ENCODE peak calls at places on chromosomes 2 and 18, in seven cellular contexts. B, M, F, Q, J, K and V are unnamed samples.

GRCh38 chr2:183428881-183429280 is 304.6 kb downstream of the NUP35 start:
- DNase-seq in B (no peak), M (no peak), F (no peak), Q (no peak), J (no peak), K (no peak), V (no peak)

GRCh38 chr2:43455735-43456642 is 139.8 kb downstream of the THADA start:
- DNase-seq in B (no peak), M (no peak), F (peak; percentile 89), Q (no peak), J (peak; percentile 24), K (no peak), V (peak; percentile 61)

GRCh38 chr18:62596145-62597005 is 73.5 kb downstream of the ZCCHC2 start:
- DNase-seq in B (no peak), M (no peak), F (no peak), Q (no peak), J (peak; percentile 49), K (no peak), V (no peak)

GRCh38 chr2:7983912-7984311 is 697.9 kb upstream of the ID2 start:
- DNase-seq in B (no peak), M (no peak), F (no peak), Q (no peak), J (no peak), K (no peak), V (no peak)

GRCh38 chr18:48800877-48801727 is 149.7 kb downstream of the SMAD7 start:
- DNase-seq in B (no peak), M (peak; percentile 33), F (no peak), Q (no peak), J (peak; percentile 69), K (peak; percentile 72), V (no peak)

GRCh38 chr2:186429095-186429494 is 57.0 kb upstream of the ZC3H15 start:
- DNase-seq in B (no peak), M (no peak), F (no peak), Q (no peak), J (no peak), K (no peak), V (no peak)

GRCh38 chr2:28558918-28559317 is 63.1 kb downstream of the PLB1 start:
- DNase-seq in B (no peak), M (no peak), F (no peak), Q (no peak), J (no peak), K (no peak), V (no peak)

GRCh38 chr2:167271941-167272340 is 383.7 kb downstream of the XIRP2 start:
- DNase-seq in B (no peak), M (no peak), F (peak; percentile 17), Q (no peak), J (no peak), K (no peak), V (no peak)

GRCh38 chr2:144324446-144325045 is 195.4 kb downstream of the ZEB2 start:
- DNase-seq in B (no peak), M (no peak), F (no peak), Q (no peak), J (no peak), K (no peak), V (no peak)

GRCh38 chr2:178025551-178026185 is 46.9 kb downstream of the PDE11A start:
- DNase-seq in B (no peak), M (no peak), F (no peak), Q (no peak), J (no peak), K (no peak), V (no peak)

GRCh38 chr2:218830526-218831306 is 887 bp downstream of the PRKAG3 start:
- DNase-seq in B (no peak), M (no peak), F (no peak), Q (no peak), J (no peak), K (no peak), V (no peak)

GRCh38 chr18:25621682-25622081 is 269.7 kb upstream of the ZNF521 start:
- DNase-seq in B (no peak), M (no peak), F (no peak), Q (no peak), J (no peak), K (no peak), V (no peak)

GRCh38 chr2:55364189-55365055 is 55.2 kb downstream of the CCDC88A start:
- DNase-seq in B (no peak), M (peak; percentile 69), F (peak; percentile 83), Q (peak; percentile 69), J (peak; percentile 70), K (no peak), V (peak; percentile 68)

GRCh38 chr2:128783896-128784295 is 465.2 kb upstream of the HS6ST1 start:
- DNase-seq in B (no peak), M (no peak), F (no peak), Q (no peak), J (no peak), K (peak; percentile 26), V (no peak)

GRCh38 chr2:226256237-226256636 is 543.4 kb downstream of the IRS1 start:
- DNase-seq in B (no peak), M (no peak), F (peak; percentile 84), Q (no peak), J (peak; percentile 19), K (no peak), V (no peak)

GRCh38 chr18:13810950-13811485 is 12.9 kb upstream of the MC5R start:
- DNase-seq in B (no peak), M (no peak), F (no peak), Q (no peak), J (no peak), K (no peak), V (no peak)